ENCODE peak calls at places on chromosomes 7 and 10, in eight cellular contexts. S is NCI-H774; R is pancreas; E is ecto neural progenitor cell; D is foreskin keratinocyte; Y is ACHN; P is SW480; H is stimulated activated CD4-positive, alpha-beta T cell treated with anti-CD3 and anti-CD28 coated beads, Interleukin-4, amount 100 ng/mL, for 4 hours. I is an unnamed sample.

GRCh38 chr7:148697950-148698396 is 730 bp upstream of the CUL1 start:
- DNase-seq in E (no peak), S (no peak), P (no peak), D (no peak), Y (peak), H (no peak), R (no peak), I (no peak)

GRCh38 chr7:110592557-110592956 is 498.4 kb upstream of the LRRN3 start:
- DNase-seq in D (no peak), R (no peak), S (no peak), P (no peak), Y (no peak), E (no peak), H (no peak), I (no peak)

GRCh38 chr7:117279931-117280525 is 42.8 kb downstream of the WNT2 start:
- DNase-seq in H (no peak), D (no peak), P (no peak), R (no peak), E (no peak), S (no peak), Y (no peak), I (no peak)

GRCh38 chr7:46157414-46157813 is 236.3 kb upstream of the IGFBP3 start:
- DNase-seq in E (no peak), P (no peak), H (no peak), Y (no peak), S (no peak), R (no peak), D (no peak), I (no peak)

GRCh38 chr10:103645141-103646054 is 151.9 kb downstream of the NEURL1 start:
- DNase-seq in P (peak), S (no peak), E (no peak), R (peak), Y (no peak), H (no peak), D (peak), I (no peak)

GRCh38 chr10:90162464-90162863 is 461.1 kb downstream of the KIF20B start:
- DNase-seq in E (no peak), R (no peak), Y (no peak), S (no peak), H (no peak), P (no peak), D (no peak), I (no peak)

GRCh38 chr7:13639416-13639815 is 350.1 kb downstream of the ETV1 start:
- DNase-seq in P (no peak), E (no peak), D (no peak), S (no peak), H (no peak), Y (no peak), R (no peak), I (no peak)

GRCh38 chr10:12241810-12242529 is 46.0 kb downstream of the CDC123 start:
- DNase-seq in S (no peak), Y (no peak), H (no peak), P (no peak), D (peak), E (no peak), R (no peak), I (no peak)

GRCh38 chr10:125839176-125839575 is 15.8 kb downstream of the BCCIP start:
- DNase-seq in S (no peak), Y (no peak), E (no peak), R (peak), P (no peak), H (no peak), D (no peak), I (no peak)

GRCh38 chr7:157339777-157340677 is 3.2 kb downstream of the DNAJB6 start:
- DNase-seq in Y (peak), E (no peak), S (no peak), H (peak), R (peak), P (peak), D (no peak), I (peak)

GRCh38 chr7:75985518-75986146 is 8.8 kb downstream of the TMEM120A start:
- DNase-seq in D (no peak), P (no peak), R (no peak), H (no peak), E (no peak), S (no peak), Y (no peak), I (no peak)

GRCh38 chr10:11748866-11749265 is 6.7 kb downstream of the ECHDC3 start:
- DNase-seq in S (no peak), H (no peak), Y (no peak), P (no peak), D (no peak), E (no peak), R (no peak), I (no peak)

GRCh38 chr7:2104107-2104710 is 128.5 kb downstream of the MAD1L1 start:
- DNase-seq in H (peak), E (peak), R (peak), P (no peak), S (no peak), D (no peak), Y (peak), I (peak)

GRCh38 chr10:96910488-96911395 is 78.6 kb downstream of the LCOR start:
- DNase-seq in D (peak), P (peak), R (no peak), H (no peak), S (peak), Y (peak), E (no peak), I (no peak)

GRCh38 chr7:98205162-98205845 is 5.9 kb upstream of the BHLHA15 start:
- DNase-seq in H (no peak), S (no peak), P (no peak), R (no peak), Y (no peak), D (no peak), E (no peak), I (no peak)

GRCh38 chr7:20896996-20897395 is 110.3 kb upstream of the SP8 start:
- DNase-seq in S (no peak), Y (no peak), H (no peak), E (no peak), R (no peak), D (peak), P (no peak), I (no peak)

GRCh38 chr7:95916573-95917371 is 144.4 kb downstream of the DYNC1I1 start:
- DNase-seq in Y (peak), S (peak), H (peak), E (peak), R (peak), D (peak), P (peak), I (peak)

GRCh38 chr7:43039346-43039745 is 73.1 kb upstream of the HECW1 start:
- DNase-seq in R (no peak), E (no peak), S (no peak), P (no peak), Y (no peak), D (no peak), H (no peak), I (no peak)

GRCh38 chr7:5422324-5423271 is 1.0 kb downstream of the TNRC18 start:
- DNase-seq in R (peak), H (no peak), S (no peak), Y (peak), P (peak), D (no peak), E (peak), I (peak)

GRCh38 chr10:101817542-101818118 is 614 bp downstream of the OGA start:
- DNase-seq in H (no peak), Y (peak), P (no peak), S (no peak), E (peak), R (peak), D (peak), I (no peak)